ENCODE peak calls at places on chromosomes 12 and 14, in nine cellular contexts. O is aorta, X is WERI-Rb-1, Q is heart right ventricle, P is tibial nerve, R is pancreas, E is esophagus squamous epithelium, A is right cardiac atrium, I is IMR-90. M is an unnamed sample.

GRCh38 chr14:56271988-56272387 is 153.8 kb downstream of the PELI2 start:
- DNase-seq in O (no peak), X (no peak), Q (no peak), P (no peak), R (no peak), E (no peak), A (no peak), I (peak; percentile 71), M (no peak)

GRCh38 chr12:112381898-112382796 is at the start of gene HECTD4:
- DNase-seq in O (peak; percentile 97), X (peak; percentile 95), Q (peak; percentile 97), P (peak; percentile 96), R (peak; percentile 92), E (peak; percentile 67), A (peak; percentile 98), I (peak; percentile 75), M (peak; percentile 85)

GRCh38 chr14:58467575-58467974 is 40.1 kb downstream of the KIAA0586 start:
- DNase-seq in O (no peak), X (no peak), Q (no peak), P (no peak), R (no peak), E (no peak), A (no peak), I (no peak), M (no peak)

GRCh38 chr14:35835208-35835982 is 9.3 kb downstream of the BRMS1L start:
- DNase-seq in O (no peak), X (no peak), Q (no peak), P (no peak), R (no peak), E (no peak), A (no peak), I (no peak), M (no peak)

GRCh38 chr12:56715798-56716197 is 9.3 kb downstream of the NACA start:
- DNase-seq in O (no peak), X (no peak), Q (no peak), P (no peak), R (no peak), E (no peak), A (no peak), I (no peak), M (peak; percentile 22)

GRCh38 chr12:91126516-91126915 is 15.2 kb upstream of the LUM start:
- DNase-seq in O (peak; percentile 48), X (no peak), Q (no peak), P (no peak), R (no peak), E (no peak), A (no peak), I (no peak), M (no peak)

GRCh38 chr14:91261115-91261514 is 16.6 kb upstream of the GPR68 start:
- DNase-seq in O (no peak), X (no peak), Q (no peak), P (no peak), R (no peak), E (no peak), A (no peak), I (no peak), M (no peak)

GRCh38 chr14:80872645-80873044 is 68.9 kb downstream of the CEP128 start:
- DNase-seq in O (no peak), X (no peak), Q (no peak), P (no peak), R (no peak), E (no peak), A (no peak), I (peak; percentile 12), M (no peak)

GRCh38 chr12:24791622-24792021 is 157.3 kb downstream of the BCAT1 start:
- DNase-seq in O (no peak), X (no peak), Q (no peak), P (no peak), R (peak; percentile 35), E (no peak), A (no peak), I (no peak), M (no peak)

GRCh38 chr12:19744760-19745218 is 305.5 kb downstream of the AEBP2 start:
- DNase-seq in O (no peak), X (no peak), Q (no peak), P (peak; percentile 12), R (no peak), E (no peak), A (no peak), I (peak; percentile 84), M (no peak)

GRCh38 chr12:107372229-107372658 is 278.9 kb upstream of the CRY1 start:
- DNase-seq in O (no peak), X (no peak), Q (no peak), P (peak; percentile 5), R (no peak), E (no peak), A (no peak), I (peak; percentile 27), M (peak; percentile 69)

GRCh38 chr12:93813181-93813580 is 136.0 kb downstream of the CRADD start:
- DNase-seq in O (no peak), X (no peak), Q (no peak), P (no peak), R (no peak), E (no peak), A (no peak), I (no peak), M (no peak)

GRCh38 chr12:30797689-30798088 is 42.9 kb upstream of the CAPRIN2 start:
- DNase-seq in O (no peak), X (no peak), Q (no peak), P (no peak), R (no peak), E (no peak), A (no peak), I (no peak), M (no peak)

GRCh38 chr14:20456971-20457370 is 1.9 kb downstream of the APEX1 start:
- DNase-seq in O (no peak), X (no peak), Q (no peak), P (no peak), R (no peak), E (no peak), A (no peak), I (no peak), M (no peak)

GRCh38 chr12:125193798-125194562 is 128.7 kb downstream of the AACS start:
- DNase-seq in O (no peak), X (peak; percentile 54), Q (no peak), P (no peak), R (no peak), E (no peak), A (no peak), I (peak; percentile 24), M (no peak)

GRCh38 chr14:72618424-72618823 is 275.5 kb downstream of the DPF3 start:
- DNase-seq in O (no peak), X (no peak), Q (no peak), P (no peak), R (no peak), E (no peak), A (no peak), I (no peak), M (no peak)

GRCh38 chr14:102509744-102510615 is at the start of gene ANKRD9:
- DNase-seq in O (peak; percentile 97), X (peak; percentile 94), Q (peak; percentile 97), P (peak; percentile 92), R (peak; percentile 93), E (peak; percentile 55), A (peak; percentile 96), I (peak; percentile 89), M (peak; percentile 75)

GRCh38 chr12:120361506-120362208 is 7.3 kb downstream of the MSI1 start:
- DNase-seq in O (peak; percentile 60), X (peak; percentile 95), Q (peak; percentile 71), P (no peak), R (peak; percentile 40), E (no peak), A (peak; percentile 74), I (peak; percentile 34), M (no peak)

GRCh38 chr14:40252817-40253447 is 820.7 kb upstream of the FBXO33 start:
- DNase-seq in O (no peak), X (no peak), Q (no peak), P (no peak), R (no peak), E (no peak), A (no peak), I (no peak), M (no peak)

GRCh38 chr12:123532808-123533649 is 490 bp downstream of the RILPL1 start:
- DNase-seq in O (peak; percentile 71), X (peak; percentile 36), Q (peak; percentile 58), P (peak; percentile 22), R (peak; percentile 25), E (no peak), A (peak; percentile 59), I (peak; percentile 24), M (no peak)

DNA sequence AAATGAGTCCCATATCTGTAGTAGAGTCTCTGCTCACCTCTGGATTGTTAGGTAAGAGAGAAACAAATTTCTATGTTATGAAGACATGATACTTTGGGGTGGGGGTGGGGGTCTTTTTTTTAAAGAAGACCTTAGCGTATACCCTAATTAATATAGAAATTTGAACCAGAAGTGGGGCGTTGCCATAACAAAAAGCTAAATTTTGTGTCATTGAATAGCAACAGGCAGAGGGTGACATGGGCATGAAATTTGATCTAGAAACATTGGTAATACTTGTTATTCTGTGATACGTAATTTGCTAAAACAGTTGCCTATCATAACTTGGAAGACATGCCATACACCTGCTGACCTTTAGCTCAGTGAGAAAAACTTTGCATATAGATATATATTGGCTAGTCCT is 92.3 kb upstream of the SLC38A2 start:
- DNase-seq in O (no peak), X (no peak), Q (no peak), P (no peak), R (no peak), E (no peak), A (no peak), I (no peak), M (no peak)
- H3K27me3 ChIP-seq in O (no peaks in the 10 kb centered on the region), X (no peaks in the 10 kb centered on the region), Q (no peaks in the 10 kb centered on the region), P (no peaks in the 10 kb centered on the region), R (no peaks in the 10 kb centered on the region), E (no peaks in the 10 kb centered on the region), A (no peaks in the 10 kb centered on the region), I (no peaks in the 10 kb centered on the region), M (no peaks in the 10 kb centered on the region)

GRCh38 chr14:60515244-60515695 is 6.3 kb downstream of the SIX6 start:
- DNase-seq in O (no peak), X (no peak), Q (no peak), P (no peak), R (no peak), E (no peak), A (no peak), I (no peak), M (no peak)
- H3K9me3 ChIP-seq in O (peaks cover 1% of the 10 kb centered on the region), X (peaks cover 15% of the 10 kb centered on the region), Q (no peaks in the 10 kb centered on the region), P (no peaks in the 10 kb centered on the region), R (no peaks in the 10 kb centered on the region), E (no peaks in the 10 kb centered on the region), A (no peaks in the 10 kb centered on the region), I (peaks cover 14% of the 10 kb centered on the region), M (no peaks in the 10 kb centered on the region)

GRCh38 chr14:45893127-45893526 is 640.1 kb upstream of the MIS18BP1 start:
- DNase-seq in O (no peak), X (no peak), Q (no peak), P (no peak), R (no peak), E (no peak), A (no peak), I (no peak), M (no peak)
- H3K4me3 ChIP-seq in O (no peak overlapping the region), X (no peak overlapping the region), Q (no peak overlapping the region), P (no peak overlapping the region), R (no peak overlapping the region), E (no peak overlapping the region), A (no peak overlapping the region), I (no peak overlapping the region), M (no peak overlapping the region)

DNA sequence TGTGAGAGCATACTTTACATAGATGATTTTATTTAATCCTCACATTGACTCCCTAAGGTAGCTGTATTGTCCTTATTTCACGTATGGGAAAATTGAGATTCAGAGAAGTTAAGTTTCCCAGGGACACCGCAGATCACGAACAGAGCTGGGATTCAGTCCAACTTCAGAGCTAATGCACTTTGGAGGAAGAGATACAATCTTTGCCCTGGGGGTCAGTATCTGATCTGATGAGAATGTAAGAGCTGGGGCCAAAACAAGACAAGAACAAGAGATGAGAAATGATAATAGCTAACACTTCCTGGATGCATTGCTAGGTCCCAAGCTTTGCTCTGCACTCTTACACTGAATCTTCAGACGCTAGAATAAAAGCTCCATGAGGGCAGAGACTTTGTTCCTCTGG is 6.0 kb upstream of the CSAD start:
- DNase-seq in O (no peak), X (no peak), Q (no peak), P (no peak), R (no peak), E (no peak), A (no peak), I (no peak), M (no peak)
- H3K27me3 ChIP-seq in O (no peaks in the 10 kb centered on the region), X (no peaks in the 10 kb centered on the region), Q (no peaks in the 10 kb centered on the region), P (no peaks in the 10 kb centered on the region), R (no peaks in the 10 kb centered on the region), E (no peaks in the 10 kb centered on the region), A (no peaks in the 10 kb centered on the region), I (no peaks in the 10 kb centered on the region), M (no peaks in the 10 kb centered on the region)

M was measured in CD8-positive, alpha-beta memory T cell.